ENCODE peak calls at places on chromosomes 5 and 9, in ten cellular contexts. P is foreskin fibroblast; G is NCI-H510A treated with DMSO at 0.1 percent for 48 hours; Y is endothelial cell of umbilical vein; N is stimulated activated naive CD4-positive, alpha-beta T cell; Q is NCI-H2029 treated with DMSO at 0.1 percent for 48 hours; M is neural crest cell; B is NCI-H446 treated with DMSO at 0.1 percent for 48 hours; X is HFF-Myc; F is stimulated activated CD4-positive, alpha-beta T cell treated with anti-CD3 and anti-CD28 coated beads, TNF-alpha, amount 100 ng/mL, for 4 hours. V is an unnamed sample.

GRCh38 chr5:18394154-18394804 is 760.0 kb downstream of the TAF11L14 start:
- DNase-seq in M (peak; percentile 88), X (no peak), B (peak; percentile 39), Q (peak; percentile 21), P (no peak), Y (peak; percentile 40), F (no peak), N (no peak), G (peak; percentile 79), V (peak; percentile 26)

GRCh38 chr5:92637960-92638359 is 943.1 kb downstream of the NR2F1-AS1 start:
- DNase-seq in X (no peak), B (no peak), N (no peak), Y (no peak), M (no peak), F (no peak), G (no peak), P (no peak), Q (no peak), V (no peak)

GRCh38 chr5:28543699-28544098 is 1505.3 kb upstream of the CDH9 start:
- DNase-seq in N (no peak), F (no peak), B (no peak), Y (no peak), G (peak; percentile 47), M (no peak), Q (no peak), X (no peak), P (no peak), V (no peak)

GRCh38 chr9:79256691-79257213 is 315.0 kb upstream of the TLE4 start:
- DNase-seq in B (peak; percentile 74), G (peak; percentile 63), N (no peak), P (peak; percentile 76), F (no peak), M (peak; percentile 29), X (peak; percentile 19), Y (no peak), Q (peak; percentile 59), V (peak; percentile 93)

GRCh38 chr9:135017916-135018915 is 69.3 kb upstream of the OLFM1 start:
- DNase-seq in B (no peak), N (no peak), G (no peak), Q (no peak), M (no peak), F (no peak), Y (no peak), P (no peak), X (no peak), V (no peak)

GRCh38 chr5:108587816-108588215 is 159.9 kb upstream of the FER start:
- DNase-seq in X (no peak), Q (no peak), Y (no peak), G (no peak), P (no peak), M (no peak), F (no peak), B (no peak), N (no peak), V (no peak)

GRCh38 chr9:79060726-79061125 is 511.0 kb upstream of the TLE4 start:
- DNase-seq in M (no peak), X (no peak), P (peak; percentile 63), Q (no peak), G (no peak), N (no peak), Y (no peak), F (no peak), B (no peak), V (peak; percentile 4)

GRCh38 chr5:115888027-115888426 is 46.3 kb downstream of the AP3S1 start:
- DNase-seq in M (no peak), N (no peak), F (no peak), G (no peak), X (no peak), Q (no peak), Y (peak; percentile 56), P (peak; percentile 35), B (peak; percentile 20), V (peak; percentile 45)

GRCh38 chr9:112820886-112821285 is 69.8 kb downstream of the SLC46A2 start:
- DNase-seq in F (no peak), N (no peak), M (no peak), B (no peak), X (no peak), Q (no peak), Y (no peak), G (no peak), P (peak; percentile 76), V (peak; percentile 80)

GRCh38 chr5:126450388-126450787 is 27.2 kb downstream of the GRAMD2B start:
- DNase-seq in P (no peak), F (no peak), G (peak; percentile 23), N (no peak), X (no peak), Y (no peak), M (no peak), B (no peak), Q (no peak), V (no peak)

GRCh38 chr5:66814146-66814991 is 218.2 kb downstream of the MAST4 start:
- DNase-seq in N (no peak), F (no peak), X (no peak), Y (peak; percentile 63), P (peak; percentile 76), M (peak; percentile 29), G (peak; percentile 10), B (no peak), Q (peak; percentile 6), V (peak; percentile 48)

GRCh38 chr5:134851307-134851923 is 5.6 kb downstream of the C5orf24 start:
- DNase-seq in F (no peak), X (no peak), G (no peak), Q (no peak), B (no peak), P (peak; percentile 83), Y (peak; percentile 29), N (no peak), M (no peak), V (peak; percentile 64)

GRCh38 chr5:56264417-56265025 is 31.4 kb upstream of the ANKRD55 start:
- DNase-seq in X (no peak), Q (peak; percentile 15), F (no peak), P (peak; percentile 47), Y (no peak), G (peak; percentile 33), M (peak; percentile 34), B (peak; percentile 25), N (peak; percentile 2), V (peak; percentile 47)

GRCh38 chr9:109437286-109437685 is 60.8 kb downstream of the PTPN3 start:
- DNase-seq in M (no peak), Q (no peak), N (no peak), X (no peak), P (no peak), F (no peak), B (no peak), G (no peak), Y (no peak), V (no peak)

GRCh38 chr9:88721028-88721427 is 186.1 kb downstream of the NXNL2 start:
- DNase-seq in P (peak; percentile 39), F (no peak), N (no peak), B (no peak), M (no peak), Y (no peak), G (no peak), Q (no peak), X (no peak), V (no peak)

GRCh38 chr9:93660647-93661046 is 84.3 kb downstream of the PHF2 start:
- DNase-seq in N (no peak), F (no peak), X (no peak), G (no peak), Q (no peak), Y (no peak), P (no peak), B (no peak), M (no peak), V (no peak)

GRCh38 chr5:43007246-43007910 is 32.7 kb downstream of the ANXA2R start:
- DNase-seq in M (peak; percentile 72), Q (peak; percentile 90), B (peak; percentile 69), F (peak; percentile 51), P (peak; percentile 94), X (peak; percentile 79), Y (peak; percentile 95), G (peak; percentile 88), N (peak; percentile 64), V (peak; percentile 92)

GRCh38 chr9:3768286-3768685 is 242.5 kb upstream of the RFX3 start:
- DNase-seq in G (no peak), X (no peak), Q (no peak), N (no peak), Y (no peak), M (no peak), P (peak; percentile 69), B (no peak), F (no peak), V (peak; percentile 76)

GRCh38 chr9:71353723-71354122 is 232.3 kb upstream of the TRPM3 start:
- DNase-seq in G (no peak), Q (no peak), P (peak; percentile 21), N (no peak), X (peak; percentile 43), Y (no peak), M (no peak), B (no peak), F (no peak), V (peak; percentile 93)

GRCh38 chr9:4365055-4365454 is 65.2 kb upstream of the GLIS3 start:
- DNase-seq in G (no peak), M (no peak), X (no peak), B (no peak), P (no peak), Y (no peak), F (no peak), N (no peak), Q (no peak), V (no peak)

GRCh38 chr5:104815212-104815611 is 1252.6 kb upstream of the NUDT12 start:
- DNase-seq in Q (no peak), B (peak; percentile 82), Y (no peak), M (no peak), F (no peak), G (no peak), X (no peak), N (no peak), P (no peak), V (no peak)

GRCh38 chr5:147400836-147401235 is 109.0 kb downstream of the DPYSL3 start:
- DNase-seq in Y (no peak), Q (no peak), P (peak; percentile 26), G (no peak), F (no peak), X (no peak), B (no peak), M (no peak), N (no peak), V (no peak)

GRCh38 chr5:23147625-23148024 is 294.5 kb upstream of the CDH12 start:
- DNase-seq in P (no peak), N (no peak), M (no peak), Y (no peak), F (no peak), G (no peak), B (no peak), Q (no peak), X (no peak), V (no peak)

GRCh38 chr5:132437604-132438275 is 52.8 kb downstream of the IRF1 start:
- DNase-seq in Q (no peak), Y (peak; percentile 16), N (peak; percentile 15), P (peak; percentile 91), M (no peak), G (no peak), B (no peak), F (peak; percentile 53), X (no peak), V (peak; percentile 93)

GRCh38 chr5:43780586-43780985 is 177.6 kb downstream of the NNT start:
- DNase-seq in M (no peak), Q (no peak), Y (no peak), F (no peak), N (no peak), X (no peak), P (peak; percentile 80), G (no peak), B (no peak), V (peak; percentile 68)

GRCh38 chr9:89752154-89752553 is 147.3 kb downstream of the GADD45G start:
- DNase-seq in M (no peak), F (no peak), B (no peak), G (no peak), Q (no peak), P (no peak), X (no peak), Y (no peak), N (no peak), V (no peak)

GRCh38 chr9:33510264-33511183 is 13.5 kb upstream of the ANKRD18B start:
- DNase-seq in Q (peak; percentile 81), B (peak; percentile 55), P (peak; percentile 74), N (no peak), X (no peak), G (peak; percentile 28), M (peak; percentile 58), Y (peak; percentile 78), F (peak; percentile 6), V (peak; percentile 47)

GRCh38 chr9:4572184-4572826 is 82.0 kb downstream of the SLC1A1 start:
- DNase-seq in G (no peak), Q (no peak), Y (no peak), P (no peak), B (no peak), M (no peak), N (no peak), F (no peak), X (no peak), V (no peak)

V was measured in AG10803.